ENCODE peak calls at places on chromosomes 1 and 21, in six cellular contexts. D is Kasumi-1, J is activated gamma-delta T cell, F is M059J, N is NCI-H460, Y is NCI-H1105. O is an unnamed sample.

GRCh38 chr1:43267818-43268425 is 1.9 kb upstream of the TMEM125 start:
- DNase-seq in N (no peak), F (no peak), Y (no peak), J (no peak), D (no peak), O (no peak)

GRCh38 chr1:8089535-8090228 is 63.6 kb upstream of the ERRFI1 start:
- DNase-seq in F (peak; percentile 77), J (no peak), D (no peak), Y (no peak), N (no peak), O (no peak)

GRCh38 chr1:27102707-27103468 is 52.0 kb downstream of the SLC9A1 start:
- DNase-seq in D (peak; percentile 50), Y (peak; percentile 42), F (peak; percentile 52), J (peak; percentile 48), N (peak; percentile 53), O (peak; percentile 65)

GRCh38 chr1:6419397-6419802 is 319 bp downstream of the HES2 start:
- DNase-seq in J (no peak), N (no peak), Y (peak; percentile 10), F (no peak), D (no peak), O (no peak)

GRCh38 chr21:26032263-26032662 is 138.3 kb downstream of the APP start:
- DNase-seq in N (no peak), D (no peak), J (no peak), Y (no peak), F (peak; percentile 13), O (no peak)

GRCh38 chr1:1304331-1305299 is 3.1 kb downstream of the ACAP3 start:
- DNase-seq in Y (peak; percentile 24), J (no peak), D (no peak), N (no peak), F (peak; percentile 58), O (peak; percentile 63)

GRCh38 chr21:25934771-25935224 is 200.0 kb downstream of the GABPA start:
- DNase-seq in N (peak; percentile 47), D (peak; percentile 47), Y (no peak), F (peak; percentile 99), J (no peak), O (no peak)

GRCh38 chr1:204307334-204307883 is 52.3 kb downstream of the PLEKHA6 start:
- DNase-seq in N (no peak), D (no peak), J (no peak), F (no peak), Y (peak; percentile 61), O (no peak)

GRCh38 chr1:73701816-73702215 is 496.2 kb downstream of the LRRIQ3 start:
- DNase-seq in N (no peak), D (no peak), Y (no peak), J (no peak), F (no peak), O (no peak)

GRCh38 chr21:25107708-25108107 is 499.6 kb downstream of the MRPL39 start:
- DNase-seq in D (no peak), N (peak; percentile 9), Y (no peak), F (peak; percentile 92), J (no peak), O (no peak)

GRCh38 chr1:225877570-225877969 is 4.6 kb downstream of the TMEM63A start:
- DNase-seq in F (peak; percentile 48), D (peak; percentile 48), J (no peak), N (peak; percentile 26), Y (no peak), O (no peak)

GRCh38 chr1:90246069-90246468 is 251.2 kb downstream of the ZNF326 start:
- DNase-seq in J (no peak), F (no peak), N (no peak), D (no peak), Y (no peak), O (no peak)

GRCh38 chr21:36887983-36888382 is 78.5 kb downstream of the HLCS start:
- DNase-seq in Y (peak; percentile 12), D (no peak), J (no peak), N (no peak), F (no peak), O (no peak)

GRCh38 chr1:25435315-25436103 is 4.8 kb downstream of the MACO1 start:
- DNase-seq in D (peak; percentile 7), Y (no peak), N (no peak), J (no peak), F (no peak), O (no peak)

GRCh38 chr1:111602974-111603373 is 16.6 kb upstream of the RAP1A start:
- DNase-seq in J (no peak), N (no peak), Y (no peak), D (no peak), F (no peak), O (no peak)

GRCh38 chr1:3352952-3353331 is 101.5 kb upstream of the ARHGEF16 start:
- DNase-seq in D (no peak), N (no peak), F (no peak), J (no peak), Y (no peak), O (no peak)

GRCh38 chr1:3173113-3173745 is 104.2 kb downstream of the PRDM16 start:
- DNase-seq in F (no peak), J (no peak), Y (no peak), N (no peak), D (no peak), O (no peak)

GRCh38 chr1:43706598-43707190 is 642 bp upstream of the ST3GAL3 start:
- DNase-seq in J (no peak), N (no peak), D (no peak), Y (peak; percentile 1), F (peak; percentile 55), O (no peak)

GRCh38 chr1:17606826-17607440 is 67.4 kb downstream of the ARHGEF10L start:
- DNase-seq in D (peak; percentile 9), N (peak; percentile 59), J (no peak), Y (peak; percentile 18), F (peak; percentile 72), O (peak; percentile 67)

GRCh38 chr1:23132033-23132432 is 36.6 kb downstream of the LUZP1 start:
- DNase-seq in N (no peak), D (no peak), Y (no peak), J (no peak), F (no peak), O (no peak)

GRCh38 chr1:205922806-205923205 is 20.4 kb downstream of the SLC26A9 start:
- DNase-seq in F (no peak), Y (no peak), N (no peak), D (no peak), J (no peak), O (no peak)

GRCh38 chr1:222711319-222712252 is 705 bp downstream of the AIDA start:
- DNase-seq in D (peak; percentile 73), Y (peak; percentile 43), J (peak; percentile 35), N (peak; percentile 47), F (peak; percentile 78), O (peak; percentile 47)

GRCh38 chr1:108627951-108628350 is 32.9 kb downstream of the HENMT1 start:
- DNase-seq in Y (no peak), N (no peak), D (no peak), F (no peak), J (no peak), O (no peak)

GRCh38 chr1:36239941-36240637 is 15.8 kb downstream of the THRAP3 start:
- DNase-seq in Y (no peak), D (no peak), J (no peak), N (no peak), F (no peak), O (no peak)

GRCh38 chr1:109478806-109479205 is 4.9 kb upstream of the ATXN7L2 start:
- DNase-seq in N (no peak), J (no peak), D (no peak), F (no peak), Y (no peak), O (no peak)

GRCh38 chr1:229900220-229900619 is 166.8 kb upstream of the GALNT2 start:
- DNase-seq in F (no peak), Y (no peak), J (no peak), N (no peak), D (no peak), O (no peak)